ENCODE peak calls at places on chromosomes 1 and 21, in eight cellular contexts. T, H, Q, D, Z, K, N and P are unnamed samples. For H3K4me1, the result is how much of the 10 kb centered on the place peaks cover.

GRCh38 chr21:31781737-31782136 is 49.8 kb upstream of the SCAF4 start:
- DNase-seq in T (peak), H (no peak), Q (peak), D (peak), Z (no peak), K (peak), N (peak), P (no peak)

GRCh38 chr1:224189561-224189960 is 6.5 kb downstream of the DEGS1 start:
- DNase-seq in T (no peak), H (no peak), Q (no peak), D (no peak), Z (no peak), K (no peak), N (no peak), P (no peak)

GRCh38 chr1:46180082-46180616 is 3.9 kb upstream of the P3R3URF start:
- DNase-seq in T (peak), H (no peak), Q (peak), D (peak), Z (peak), K (no peak), N (no peak), P (no peak)

GRCh38 chr21:42107881-42108553 is 36.9 kb downstream of the UMODL1 start:
- DNase-seq in T (peak), H (no peak), Q (peak), D (peak), Z (peak), K (peak), N (peak), P (no peak)

GRCh38 chr1:68201546-68202238 is 30.6 kb downstream of the WLS start:
- DNase-seq in T (no peak), H (no peak), Q (no peak), D (no peak), Z (no peak), K (no peak), N (no peak), P (no peak)

GRCh38 chr21:39445339-39446269 is at the start of gene LCA5L:
- DNase-seq in T (peak), H (peak), Q (peak), D (peak), Z (peak), K (peak), N (peak), P (peak)

GRCh38 chr1:17189632-17190525 is 15.0 kb upstream of the PADI1 start:
- DNase-seq in T (no peak), H (no peak), Q (no peak), D (peak), Z (peak), K (no peak), N (no peak), P (no peak)

GRCh38 chr21:16193758-16194606 is 464.2 kb downstream of the USP25 start:
- DNase-seq in T (peak), H (no peak), Q (peak), D (peak), Z (peak), K (peak), N (peak), P (peak)

GRCh38 chr1:5976726-5977493 is 15.3 kb downstream of the NPHP4 start:
- DNase-seq in T (no peak), H (no peak), Q (no peak), D (no peak), Z (no peak), K (no peak), N (no peak), P (no peak)

GRCh38 chr1:30816211-30817082 is 58.9 kb upstream of the LAPTM5 start:
- DNase-seq in T (peak), H (peak), Q (peak), D (no peak), Z (no peak), K (peak), N (peak), P (peak)

GRCh38 chr1:162234571-162234970 is 142.1 kb downstream of the SPATA46 start:
- DNase-seq in T (no peak), H (no peak), Q (no peak), D (no peak), Z (no peak), K (no peak), N (no peak), P (no peak)

GRCh38 chr1:107263291-107263790 is 122.5 kb downstream of the NTNG1 start:
- DNase-seq in T (no peak), H (no peak), Q (no peak), D (no peak), Z (no peak), K (no peak), N (no peak), P (no peak)

GRCh38 chr1:1365875-1366698 is 7.7 kb upstream of the MXRA8 start:
- DNase-seq in T (no peak), H (no peak), Q (no peak), D (no peak), Z (no peak), K (no peak), N (no peak), P (no peak)

GRCh38 chr1:209202826-209203439 is 380.6 kb upstream of the CAMK1G start:
- DNase-seq in T (no peak), H (no peak), Q (peak), D (peak), Z (no peak), K (peak), N (no peak), P (no peak)

GRCh38 chr1:240337795-240338194 is 246.1 kb downstream of the FMN2 start:
- DNase-seq in T (no peak), H (no peak), Q (peak), D (no peak), Z (no peak), K (no peak), N (no peak), P (peak)

GRCh38 chr1:156063997-156064285 is 3.0 kb downstream of the RAB25 start:
- DNase-seq in T (no peak), H (no peak), Q (no peak), D (no peak), Z (no peak), K (no peak), N (no peak), P (no peak)

GRCh38 chr1:167482184-167482583 is 36.1 kb downstream of the CD247 start:
- DNase-seq in T (no peak), H (no peak), Q (peak), D (no peak), Z (no peak), K (no peak), N (no peak), P (no peak)

GRCh38 chr1:201634261-201634660 is 95.3 kb downstream of the NAV1 start:
- DNase-seq in T (no peak), H (no peak), Q (no peak), D (no peak), Z (no peak), K (no peak), N (no peak), P (no peak)

GRCh38 chr1:236727521-236727920 is 41.2 kb downstream of the ACTN2 start:
- DNase-seq in T (no peak), H (no peak), Q (no peak), D (no peak), Z (no peak), K (no peak), N (no peak), P (no peak)

GRCh38 chr21:25561668-25562641 is 45.3 kb downstream of the MRPL39 start:
- DNase-seq in T (peak), H (peak), Q (peak), D (peak), Z (peak), K (peak), N (peak), P (peak)

GRCh38 chr1:154751690-154752089 is 118.4 kb downstream of the KCNN3 start:
- DNase-seq in T (no peak), H (no peak), Q (no peak), D (no peak), Z (peak), K (no peak), N (no peak), P (peak)

GRCh38 chr1:112718691-112719418 is 3.7 kb upstream of the PPM1J start:
- DNase-seq in T (peak), H (peak), Q (peak), D (peak), Z (peak), K (peak), N (peak), P (peak)

GRCh38 chr1:54460346-54460745 is 54.2 kb upstream of the SSBP3 start:
- DNase-seq in T (no peak), H (no peak), Q (no peak), D (no peak), Z (no peak), K (no peak), N (no peak), P (no peak)

GRCh38 chr1:62089570-62089969 is 105.1 kb upstream of the L1TD1 start:
- DNase-seq in T (no peak), H (no peak), Q (no peak), D (no peak), Z (no peak), K (no peak), N (no peak), P (no peak)

GRCh38 chr1:9580942-9581341 is 7.8 kb upstream of the TMEM201 start:
- DNase-seq in T (no peak), H (no peak), Q (no peak), D (no peak), Z (no peak), K (no peak), N (no peak), P (no peak)

GRCh38 chr1:67880056-67880601 is 46.9 kb upstream of the GNG12 start:
- DNase-seq in T (peak), H (no peak), Q (no peak), D (peak), Z (no peak), K (peak), N (no peak), P (no peak)

GRCh38 chr1:212457740-212458338 is 25.1 kb downstream of the NENF start:
- DNase-seq in T (peak), H (no peak), Q (no peak), D (peak), Z (peak), K (peak), N (no peak), P (no peak)

GRCh38 chr1:229204863-229205777 is 65.8 kb upstream of the RAB4A start:
- DNase-seq in T (no peak), H (no peak), Q (peak), D (no peak), Z (no peak), K (no peak), N (no peak), P (peak)

GRCh38 chr1:229068266-229069043 is 202.5 kb upstream of the RAB4A start:
- DNase-seq in T (no peak), H (no peak), Q (peak), D (peak), Z (no peak), K (peak), N (peak), P (no peak)

GRCh38 chr21:43639470-43640178 is 19.7 kb downstream of the HSF2BP start:
- DNase-seq in T (no peak), H (no peak), Q (no peak), D (peak), Z (no peak), K (no peak), N (no peak), P (no peak)

GRCh38 chr1:56535949-56536348 is 43.4 kb downstream of the PLPP3 start:
- DNase-seq in T (peak), H (no peak), Q (peak), D (no peak), Z (peak), K (no peak), N (peak), P (no peak)

GRCh38 chr1:178465011-178465410 is 31.8 kb downstream of the CLEC20A start:
- DNase-seq in T (no peak), H (no peak), Q (no peak), D (no peak), Z (no peak), K (no peak), N (no peak), P (no peak)

GRCh38 chr21:14850394-14850793 is 214.4 kb downstream of the NRIP1 start:
- DNase-seq in T (no peak), H (no peak), Q (no peak), D (no peak), Z (no peak), K (no peak), N (no peak), P (no peak)

GRCh38 chr1:26500488-26501175 is 28.4 kb downstream of the HMGN2 start:
- DNase-seq in T (peak), H (peak), Q (peak), D (peak), Z (peak), K (peak), N (peak), P (peak)

GRCh38 chr1:227924838-227925574 is 22.7 kb downstream of the WNT9A start:
- DNase-seq in T (no peak), H (no peak), Q (peak), D (no peak), Z (no peak), K (no peak), N (no peak), P (no peak)

GRCh38 chr1:152902676-152903075 is 5.7 kb upstream of the IVL start:
- DNase-seq in T (no peak), H (no peak), Q (no peak), D (no peak), Z (no peak), K (no peak), N (no peak), P (no peak)

GRCh38 chr1:32742956-32743355 is 40.4 kb upstream of the SYNC start:
- DNase-seq in T (peak), H (no peak), Q (no peak), D (no peak), Z (peak), K (no peak), N (no peak), P (no peak)
- H3K27ac ChIP-seq in T (peak), H (peak), Q (peak), D (peak), Z (peak), K (peak), N (peak), P (peak)

DNA sequence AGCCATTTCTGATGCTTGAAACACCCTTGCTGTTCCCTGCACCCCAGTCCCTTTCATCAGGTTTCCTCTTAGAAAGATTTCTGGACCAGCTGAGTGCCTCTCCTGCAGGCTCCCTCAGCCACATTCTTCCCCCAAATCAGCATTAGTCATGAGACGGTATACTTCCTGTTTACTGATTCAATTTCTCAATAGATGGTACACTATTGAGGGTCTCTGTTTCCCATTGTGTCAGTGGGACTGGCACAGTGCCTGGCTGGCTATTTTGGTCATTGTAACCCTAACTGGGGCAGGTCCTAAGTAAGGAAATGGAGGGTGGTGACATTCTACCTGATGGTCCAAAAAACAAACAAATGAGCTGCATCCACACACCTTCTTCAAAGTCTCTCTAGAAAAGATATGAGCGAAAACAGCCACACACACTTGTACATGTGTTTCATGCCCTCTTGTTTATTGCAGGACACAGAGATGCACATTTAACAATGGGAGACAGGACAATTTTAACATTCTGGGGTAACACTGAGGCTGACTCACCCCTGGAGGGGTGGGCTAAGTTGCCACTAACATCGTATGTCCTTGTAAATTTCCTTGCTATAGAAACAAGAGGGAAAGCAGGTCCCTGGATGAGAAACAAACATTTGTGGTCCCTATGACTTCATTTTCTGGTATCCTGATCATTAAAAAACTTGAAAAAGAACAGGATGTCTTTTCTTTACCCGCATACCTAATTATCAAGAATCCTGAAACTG is 77.5 kb downstream of the RRAGC start:
- DNase-seq in T (no peak), H (no peak), Q (no peak), D (no peak), Z (no peak), K (no peak), N (no peak), P (no peak)
- TF ChIP-seq POLR2A in T (no peak), H (no peak), Q (no peak), D (no peak), Z (no peak), K (no peak), N (no peak), P (no peak)

GRCh38 chr21:46083271-46084040 is 14.5 kb upstream of the COL6A2 start:
- DNase-seq in T (no peak), H (no peak), Q (no peak), D (no peak), Z (no peak), K (no peak), N (no peak), P (peak)
- H3K4me1 ChIP-seq in T (under half), H (under half), Q (under half), D (under half), Z (under half), K (under half), N (under half), P (under half)

GRCh38 chr1:109929170-109929569 is 18.5 kb downstream of the CSF1 start:
- DNase-seq in T (no peak), H (no peak), Q (no peak), D (no peak), Z (no peak), K (no peak), N (no peak), P (no peak)

GRCh38 chr1:109928591-109929111 is 18.0 kb downstream of the CSF1 start:
- DNase-seq in T (peak), H (no peak), Q (peak), D (no peak), Z (peak), K (peak), N (peak), P (peak)

GRCh38 chr1:109926662-109927300 is 16.1 kb downstream of the CSF1 start:
- DNase-seq in T (no peak), H (no peak), Q (no peak), D (no peak), Z (peak), K (no peak), N (no peak), P (no peak)

GRCh38 chr1:109927356-109927755 is 16.7 kb downstream of the CSF1 start:
- DNase-seq in T (no peak), H (no peak), Q (no peak), D (no peak), Z (no peak), K (no peak), N (no peak), P (no peak)

GRCh38 chr1:109927908-109928307 is 17.3 kb downstream of the CSF1 start:
- DNase-seq in T (peak), H (no peak), Q (peak), D (peak), Z (peak), K (peak), N (peak), P (peak)
- H3K27ac ChIP-seq in T (peak), H (peak), Q (peak), D (peak), Z (peak), K (peak), N (peak), P (peak)

GRCh38 chr1:160646711-160647328 is at the start of gene SLAMF1:
- DNase-seq in T (no peak), H (no peak), Q (no peak), D (no peak), Z (no peak), K (peak), N (no peak), P (no peak)

GRCh38 chr1:160646192-160646591 is 652 bp downstream of the SLAMF1 start:
- DNase-seq in T (no peak), H (no peak), Q (no peak), D (no peak), Z (no peak), K (no peak), N (no peak), P (no peak)

GRCh38 chr1:160647329-160647720 is 481 bp upstream of the SLAMF1 start:
- DNase-seq in T (no peak), H (no peak), Q (no peak), D (no peak), Z (no peak), K (no peak), N (no peak), P (no peak)

GRCh38 chr1:160644399-160644798 is 2.4 kb downstream of the SLAMF1 start:
- DNase-seq in T (no peak), H (no peak), Q (no peak), D (no peak), Z (no peak), K (no peak), N (no peak), P (no peak)

DNA sequence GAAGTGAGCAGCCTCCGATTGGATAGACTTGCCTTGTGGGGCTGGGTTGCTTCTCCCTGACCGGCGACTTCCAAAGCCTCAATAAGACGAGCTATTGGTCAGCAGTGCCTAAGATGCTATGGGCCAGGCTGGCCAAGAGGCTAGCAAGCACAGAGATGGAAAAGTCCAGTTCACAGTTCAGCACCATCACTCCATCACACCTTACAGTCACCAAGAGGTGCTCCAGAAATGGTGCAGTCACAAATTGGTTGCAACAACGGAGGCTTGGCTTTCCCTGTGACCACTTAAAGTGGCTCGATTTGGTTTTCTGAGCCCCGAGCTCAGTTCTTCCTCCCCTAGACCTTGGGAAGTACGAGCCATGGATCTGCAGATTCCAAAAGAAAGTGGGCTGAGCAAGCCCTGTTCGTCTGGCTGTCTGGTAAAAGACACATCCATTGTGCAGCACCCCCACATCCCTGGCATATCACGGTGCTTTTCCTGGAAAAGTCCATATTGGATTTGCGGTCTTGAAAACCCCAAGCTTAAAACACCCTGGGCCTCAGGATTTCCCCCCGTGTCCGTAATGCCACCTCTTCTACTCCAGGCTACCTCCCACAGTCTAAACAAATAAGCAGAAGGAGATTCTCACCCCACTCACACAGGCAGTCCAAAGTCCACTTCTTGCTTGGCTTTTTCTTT is 1.3 kb downstream of the SLAMF1 start:
- DNase-seq in T (no peak), H (no peak), Q (no peak), D (no peak), Z (no peak), K (no peak), N (no peak), P (no peak)
- TF ChIP-seq POLR2A in T (no peak), H (no peak), Q (no peak), D (no peak), Z (no peak), K (no peak), N (no peak), P (no peak)

GRCh38 chr1:10778640-10779039 is 17.8 kb downstream of the CASZ1 start:
- DNase-seq in T (no peak), H (no peak), Q (no peak), D (no peak), Z (no peak), K (no peak), N (no peak), P (no peak)

GRCh38 chr1:10781137-10781536 is 15.3 kb downstream of the CASZ1 start:
- DNase-seq in T (peak), H (no peak), Q (no peak), D (no peak), Z (peak), K (no peak), N (no peak), P (no peak)

GRCh38 chr1:10777749-10778574 is 18.5 kb downstream of the CASZ1 start:
- DNase-seq in T (no peak), H (no peak), Q (no peak), D (no peak), Z (no peak), K (no peak), N (no peak), P (no peak)

GRCh38 chr1:10779201-10779600 is 17.2 kb downstream of the CASZ1 start:
- DNase-seq in T (peak), H (no peak), Q (no peak), D (peak), Z (peak), K (no peak), N (no peak), P (no peak)

DNA sequence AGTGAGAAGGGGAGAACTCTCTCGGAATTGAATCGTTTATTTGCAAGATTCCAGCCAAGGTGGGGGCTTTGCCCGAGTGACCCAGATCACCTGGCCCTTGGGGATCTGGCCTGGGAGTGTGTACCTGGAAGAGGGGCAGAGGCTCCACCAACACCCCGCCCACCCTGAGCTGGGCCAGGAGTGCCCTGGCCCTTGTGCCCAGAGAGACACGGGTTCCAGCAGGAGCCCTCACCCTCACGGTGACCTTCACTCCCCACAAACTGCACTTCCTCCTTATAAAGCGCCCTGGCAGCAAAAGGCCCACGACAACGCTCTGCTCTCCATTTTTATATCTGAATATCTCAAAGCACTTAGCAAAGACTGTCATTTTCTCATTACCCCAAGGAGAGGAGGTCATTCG is 16.6 kb downstream of the CASZ1 start:
- DNase-seq in T (no peak), H (no peak), Q (no peak), D (no peak), Z (no peak), K (no peak), N (no peak), P (no peak)
- H3K4me1 ChIP-seq in T (under half), H (under half), Q (under half), D (under half), Z (half or more), K (under half), N (under half), P (under half)